ENCODE peak calls at places on chromosomes 13 and 19, in six cellular contexts. W is RCC 7860, D is BE2C, S is SK-MEL-5, K is tibial artery, L is GM12891. H is an unnamed sample.

GRCh38 chr13:112697756-112698655 is 8.2 kb downstream of the ATP11A start:
- DNase-seq in W (no peak), D (no peak), S (no peak), K (peak), L (no peak), H (no peak)

GRCh38 chr19:55189424-55189823 is 9.3 kb upstream of the SYT5 start:
- DNase-seq in W (peak), D (peak), S (peak), K (peak), L (no peak), H (no peak)

GRCh38 chr13:44396963-44397580 is 23.4 kb downstream of the SERP2 start:
- DNase-seq in W (no peak), D (peak), S (no peak), K (no peak), L (no peak), H (no peak)

GRCh38 chr13:80251403-80251802 is 89.5 kb downstream of the SPRY2 start:
- DNase-seq in W (no peak), D (peak), S (peak), K (no peak), L (no peak), H (no peak)

GRCh38 chr13:45807520-45808099 is 43.9 kb downstream of the SIAH3 start:
- DNase-seq in W (peak), D (peak), S (peak), K (no peak), L (peak), H (no peak)

GRCh38 chr13:29936051-29936813 is 85.8 kb upstream of the UBL3 start:
- DNase-seq in W (no peak), D (no peak), S (no peak), K (no peak), L (no peak), H (no peak)

GRCh38 chr13:98998831-98999634 is 21.2 kb upstream of the DOCK9 start:
- DNase-seq in W (peak), D (no peak), S (no peak), K (no peak), L (no peak), H (no peak)

GRCh38 chr19:22882797-22883196 is 50.7 kb downstream of the ZNF723 start:
- DNase-seq in W (no peak), D (no peak), S (peak), K (no peak), L (no peak), H (no peak)

GRCh38 chr19:17779281-17779930 is 15.5 kb upstream of the B3GNT3 start:
- DNase-seq in W (no peak), D (no peak), S (peak), K (peak), L (no peak), H (no peak)

GRCh38 chr19:6425732-6426686 is 1.4 kb upstream of the KHSRP start:
- DNase-seq in W (no peak), D (no peak), S (peak), K (no peak), L (no peak), H (no peak)

GRCh38 chr19:49613374-49613773 is 22.4 kb downstream of the PRR12 start:
- DNase-seq in W (no peak), D (no peak), S (peak), K (no peak), L (no peak), H (no peak)

GRCh38 chr19:46601318-46602224 is at the start of gene CALM3:
- DNase-seq in W (no peak), D (no peak), S (no peak), K (no peak), L (no peak), H (no peak)

GRCh38 chr13:100208596-100208995 is 119.7 kb downstream of the PCCA start:
- DNase-seq in W (no peak), D (no peak), S (no peak), K (no peak), L (no peak), H (no peak)

H was measured in activated T-cell treated with anti-CD3 and anti-CD28 coated beads for 24 hours.